ENCODE peak calls at places on chromosomes 16 and 17, in ten cellular contexts. N, G, Y, W, P, S, D, M, O and F are unnamed samples.
A peak's percentile ranks its signal among the peaks of the same experiment; 100 is the strongest.

GRCh38 chr17:50944902-50945720 is 79.0 kb upstream of the TOB1 start:
- DNase-seq in N (no peak), G (peak; percentile 31), Y (no peak), W (no peak), P (no peak), S (no peak), D (no peak), M (no peak), O (no peak), F (no peak)

GRCh38 chr17:45341389-45342158 is 24.8 kb upstream of the MAP3K14 start:
- DNase-seq in N (peak; percentile 94), G (no peak), Y (peak; percentile 90), W (no peak), P (peak; percentile 91), S (no peak), D (no peak), M (no peak), O (peak; percentile 84), F (no peak)

GRCh38 chr17:21001813-21002221 is 41.0 kb downstream of the USP22 start:
- DNase-seq in N (peak; percentile 28), G (peak; percentile 91), Y (no peak), W (no peak), P (no peak), S (no peak), D (no peak), M (no peak), O (no peak), F (peak; percentile 75)

GRCh38 chr16:53817812-53818211 is 113.9 kb downstream of the FTO start:
- DNase-seq in N (peak; percentile 58), G (no peak), Y (peak; percentile 54), W (no peak), P (no peak), S (no peak), D (no peak), M (no peak), O (no peak), F (no peak)

GRCh38 chr16:30187971-30188561 is 4.7 kb downstream of the CORO1A start:
- DNase-seq in N (no peak), G (peak; percentile 79), Y (no peak), W (peak; percentile 1), P (no peak), S (no peak), D (no peak), M (no peak), O (no peak), F (no peak)

GRCh38 chr16:31079342-31079944 is 5.2 kb downstream of the ZNF646 start:
- DNase-seq in N (no peak), G (no peak), Y (no peak), W (no peak), P (no peak), S (no peak), D (no peak), M (no peak), O (no peak), F (no peak)

GRCh38 chr16:69542974-69543373 is 22.8 kb upstream of the NFAT5 start:
- DNase-seq in N (peak; percentile 38), G (no peak), Y (no peak), W (no peak), P (no peak), S (no peak), D (no peak), M (no peak), O (no peak), F (no peak)

GRCh38 chr16:56360117-56361008 is 65.0 kb downstream of the AMFR start:
- DNase-seq in N (no peak), G (no peak), Y (no peak), W (no peak), P (no peak), S (no peak), D (no peak), M (no peak), O (no peak), F (no peak)

GRCh38 chr16:69796285-69797118 is 34.4 kb downstream of the WWP2 start:
- DNase-seq in N (peak; percentile 78), G (no peak), Y (peak; percentile 79), W (no peak), P (peak; percentile 32), S (no peak), D (peak; percentile 6), M (peak; percentile 7), O (peak; percentile 45), F (peak; percentile 36)

GRCh38 chr16:82293671-82294070 is 123.6 kb upstream of the MPHOSPH6 start:
- DNase-seq in N (no peak), G (no peak), Y (no peak), W (no peak), P (no peak), S (no peak), D (no peak), M (no peak), O (no peak), F (no peak)

GRCh38 chr17:33927732-33928133 is 327.4 kb upstream of the CCL2 start:
- DNase-seq in N (peak; percentile 50), G (no peak), Y (no peak), W (no peak), P (no peak), S (no peak), D (no peak), M (no peak), O (no peak), F (peak; percentile 5)

GRCh38 chr17:52024296-52024870 is 134.1 kb downstream of the CA10 start:
- DNase-seq in N (no peak), G (no peak), Y (peak; percentile 2), W (no peak), P (peak; percentile 4), S (no peak), D (no peak), M (no peak), O (no peak), F (no peak)

GRCh38 chr16:27209591-27209990 is 6.3 kb downstream of the KDM8 start:
- DNase-seq in N (no peak), G (no peak), Y (no peak), W (no peak), P (no peak), S (no peak), D (no peak), M (no peak), O (no peak), F (no peak)

GRCh38 chr16:19804538-19805323 is 79.9 kb downstream of the GPRC5B start:
- DNase-seq in N (no peak), G (no peak), Y (no peak), W (peak; percentile 9), P (no peak), S (no peak), D (peak; percentile 22), M (peak; percentile 8), O (no peak), F (no peak)

GRCh38 chr17:8153550-8153956 is 1.3 kb upstream of the PER1 start:
- DNase-seq in N (peak; percentile 100), G (peak; percentile 91), Y (peak; percentile 97), W (no peak), P (peak; percentile 96), S (peak; percentile 39), D (no peak), M (no peak), O (no peak), F (no peak)

GRCh38 chr16:87160752-87161337 is 156.3 kb downstream of the C16orf95 start:
- DNase-seq in N (no peak), G (no peak), Y (no peak), W (no peak), P (no peak), S (no peak), D (no peak), M (no peak), O (no peak), F (no peak)

GRCh38 chr16:50050802-50051201 is 15.0 kb upstream of the HEATR3 start:
- DNase-seq in N (peak; percentile 65), G (no peak), Y (peak; percentile 19), W (no peak), P (no peak), S (no peak), D (no peak), M (no peak), O (no peak), F (no peak)

GRCh38 chr17:41692722-41693521 is 4.2 kb downstream of the EIF1 start:
- DNase-seq in N (peak; percentile 19), G (no peak), Y (no peak), W (no peak), P (no peak), S (no peak), D (no peak), M (no peak), O (no peak), F (no peak)